ENCODE peak calls at places on chromosomes 16 and 17, in six cellular contexts. One of them, this sample, is unnamed.
A peak's percentile ranks its signal among the peaks of the same experiment; 100 is the strongest.

GRCh38 chr17:4233668-4234258 is 30.0 kb downstream of the ANKFY1 start:
- DNase-seq in EH: no peak
- DNase-seq in stomach: no peak
- DNase-seq in stimulated activated CD4-positive, alpha-beta T cell treated with anti-CD3 and anti-CD28 coated beads, TNF-alpha, amount 100 ng/mL, for 1 hour: no peak
- DNase-seq in NCI-H460: no peak
- DNase-seq in lower leg skin: no peak
- DNase-seq in this sample: no peak

GRCh38 chr17:42819939-42820535 is 4.0 kb downstream of the BECN1 start:
- DNase-seq in EH: peak; percentile 63
- DNase-seq in stomach: peak; percentile 71
- DNase-seq in stimulated activated CD4-positive, alpha-beta T cell treated with anti-CD3 and anti-CD28 coated beads, TNF-alpha, amount 100 ng/mL, for 1 hour: peak; percentile 51
- DNase-seq in NCI-H460: peak; percentile 71
- DNase-seq in lower leg skin: no peak
- DNase-seq in this sample: peak; percentile 36

GRCh38 chr17:38510424-38511125 is 82.3 kb downstream of the ARHGAP23 start:
- DNase-seq in EH: peak; percentile 54
- DNase-seq in stomach: peak; percentile 38
- DNase-seq in stimulated activated CD4-positive, alpha-beta T cell treated with anti-CD3 and anti-CD28 coated beads, TNF-alpha, amount 100 ng/mL, for 1 hour: no peak
- DNase-seq in NCI-H460: no peak
- DNase-seq in lower leg skin: no peak
- DNase-seq in this sample: no peak

GRCh38 chr16:48330847-48331204 is 54.4 kb downstream of the SIAH1 start:
- DNase-seq in EH: no peak
- DNase-seq in stomach: no peak
- DNase-seq in stimulated activated CD4-positive, alpha-beta T cell treated with anti-CD3 and anti-CD28 coated beads, TNF-alpha, amount 100 ng/mL, for 1 hour: no peak
- DNase-seq in NCI-H460: no peak
- DNase-seq in lower leg skin: no peak
- DNase-seq in this sample: no peak

GRCh38 chr17:47949197-47949759 is 7.9 kb downstream of the PNPO start:
- DNase-seq in EH: peak; percentile 83
- DNase-seq in stomach: peak; percentile 97
- DNase-seq in stimulated activated CD4-positive, alpha-beta T cell treated with anti-CD3 and anti-CD28 coated beads, TNF-alpha, amount 100 ng/mL, for 1 hour: peak; percentile 72
- DNase-seq in NCI-H460: peak; percentile 64
- DNase-seq in lower leg skin: peak; percentile 77
- DNase-seq in this sample: peak; percentile 42

GRCh38 chr16:54817940-54818574 is 112.6 kb upstream of the IRX5 start:
- DNase-seq in EH: no peak
- DNase-seq in stomach: no peak
- DNase-seq in stimulated activated CD4-positive, alpha-beta T cell treated with anti-CD3 and anti-CD28 coated beads, TNF-alpha, amount 100 ng/mL, for 1 hour: no peak
- DNase-seq in NCI-H460: no peak
- DNase-seq in lower leg skin: no peak
- DNase-seq in this sample: no peak

GRCh38 chr16:51535591-51535990 is 384.5 kb upstream of the SALL1 start:
- DNase-seq in EH: no peak
- DNase-seq in stomach: no peak
- DNase-seq in stimulated activated CD4-positive, alpha-beta T cell treated with anti-CD3 and anti-CD28 coated beads, TNF-alpha, amount 100 ng/mL, for 1 hour: no peak
- DNase-seq in NCI-H460: no peak
- DNase-seq in lower leg skin: no peak
- DNase-seq in this sample: no peak

GRCh38 chr17:63649813-63650212 is 27.6 kb downstream of the MAP3K3 start:
- DNase-seq in EH: no peak
- DNase-seq in stomach: no peak
- DNase-seq in stimulated activated CD4-positive, alpha-beta T cell treated with anti-CD3 and anti-CD28 coated beads, TNF-alpha, amount 100 ng/mL, for 1 hour: no peak
- DNase-seq in NCI-H460: no peak
- DNase-seq in lower leg skin: no peak
- DNase-seq in this sample: no peak

GRCh38 chr17:81037026-81037782 is 2.3 kb downstream of the BAIAP2 start:
- DNase-seq in EH: no peak
- DNase-seq in stomach: peak; percentile 91
- DNase-seq in stimulated activated CD4-positive, alpha-beta T cell treated with anti-CD3 and anti-CD28 coated beads, TNF-alpha, amount 100 ng/mL, for 1 hour: no peak
- DNase-seq in NCI-H460: no peak
- DNase-seq in lower leg skin: no peak
- DNase-seq in this sample: no peak

GRCh38 chr17:78340183-78340955 is 19.5 kb downstream of the SOCS3 start:
- DNase-seq in EH: no peak
- DNase-seq in stomach: no peak
- DNase-seq in stimulated activated CD4-positive, alpha-beta T cell treated with anti-CD3 and anti-CD28 coated beads, TNF-alpha, amount 100 ng/mL, for 1 hour: no peak
- DNase-seq in NCI-H460: no peak
- DNase-seq in lower leg skin: no peak
- DNase-seq in this sample: no peak

GRCh38 chr17:44628234-44629188 is 27.8 kb upstream of the MEIOC start:
- DNase-seq in EH: peak; percentile 25
- DNase-seq in stomach: no peak
- DNase-seq in stimulated activated CD4-positive, alpha-beta T cell treated with anti-CD3 and anti-CD28 coated beads, TNF-alpha, amount 100 ng/mL, for 1 hour: no peak
- DNase-seq in NCI-H460: no peak
- DNase-seq in lower leg skin: no peak
- DNase-seq in this sample: peak; percentile 53

GRCh38 chr16:21950782-21951521 is 2.2 kb upstream of the UQCRC2 start:
- DNase-seq in EH: peak; percentile 54
- DNase-seq in stomach: no peak
- DNase-seq in stimulated activated CD4-positive, alpha-beta T cell treated with anti-CD3 and anti-CD28 coated beads, TNF-alpha, amount 100 ng/mL, for 1 hour: no peak
- DNase-seq in NCI-H460: peak; percentile 40
- DNase-seq in lower leg skin: no peak
- DNase-seq in this sample: no peak

GRCh38 chr17:17109231-17109630 is 67.0 kb downstream of the MPRIP start:
- DNase-seq in EH: no peak
- DNase-seq in stomach: peak; percentile 47
- DNase-seq in stimulated activated CD4-positive, alpha-beta T cell treated with anti-CD3 and anti-CD28 coated beads, TNF-alpha, amount 100 ng/mL, for 1 hour: no peak
- DNase-seq in NCI-H460: no peak
- DNase-seq in lower leg skin: no peak
- DNase-seq in this sample: no peak

GRCh38 chr16:70685938-70686375 is at the start of gene MTSS2:
- DNase-seq in EH: peak; percentile 91
- DNase-seq in stomach: peak; percentile 83
- DNase-seq in stimulated activated CD4-positive, alpha-beta T cell treated with anti-CD3 and anti-CD28 coated beads, TNF-alpha, amount 100 ng/mL, for 1 hour: no peak
- DNase-seq in NCI-H460: peak; percentile 50
- DNase-seq in lower leg skin: no peak
- DNase-seq in this sample: no peak

GRCh38 chr17:2057714-2058520 is 3.0 kb downstream of the HIC1 start:
- DNase-seq in EH: no peak
- DNase-seq in stomach: no peak
- DNase-seq in stimulated activated CD4-positive, alpha-beta T cell treated with anti-CD3 and anti-CD28 coated beads, TNF-alpha, amount 100 ng/mL, for 1 hour: no peak
- DNase-seq in NCI-H460: no peak
- DNase-seq in lower leg skin: no peak
- DNase-seq in this sample: no peak

GRCh38 chr16:57020651-57021050 is 31.3 kb downstream of the NLRC5 start:
- DNase-seq in EH: no peak
- DNase-seq in stomach: no peak
- DNase-seq in stimulated activated CD4-positive, alpha-beta T cell treated with anti-CD3 and anti-CD28 coated beads, TNF-alpha, amount 100 ng/mL, for 1 hour: no peak
- DNase-seq in NCI-H460: no peak
- DNase-seq in lower leg skin: no peak
- DNase-seq in this sample: no peak

GRCh38 chr16:83622010-83622409 is 185.8 kb upstream of the HSBP1 start:
- DNase-seq in EH: no peak
- DNase-seq in stomach: no peak
- DNase-seq in stimulated activated CD4-positive, alpha-beta T cell treated with anti-CD3 and anti-CD28 coated beads, TNF-alpha, amount 100 ng/mL, for 1 hour: no peak
- DNase-seq in NCI-H460: no peak
- DNase-seq in lower leg skin: no peak
- DNase-seq in this sample: no peak

GRCh38 chr17:28551421-28552186 is 820 bp downstream of the UNC119 start:
- DNase-seq in EH: peak; percentile 43
- DNase-seq in stomach: no peak
- DNase-seq in stimulated activated CD4-positive, alpha-beta T cell treated with anti-CD3 and anti-CD28 coated beads, TNF-alpha, amount 100 ng/mL, for 1 hour: no peak
- DNase-seq in NCI-H460: no peak
- DNase-seq in lower leg skin: no peak
- DNase-seq in this sample: no peak

GRCh38 chr17:29149431-29150064 is 30.6 kb downstream of the MYO18A start:
- DNase-seq in EH: no peak
- DNase-seq in stomach: no peak
- DNase-seq in stimulated activated CD4-positive, alpha-beta T cell treated with anti-CD3 and anti-CD28 coated beads, TNF-alpha, amount 100 ng/mL, for 1 hour: no peak
- DNase-seq in NCI-H460: no peak
- DNase-seq in lower leg skin: no peak
- DNase-seq in this sample: no peak

GRCh38 chr16:58652741-58653140 is 23.1 kb upstream of the CNOT1 start:
- DNase-seq in EH: peak; percentile 64
- DNase-seq in stomach: no peak
- DNase-seq in stimulated activated CD4-positive, alpha-beta T cell treated with anti-CD3 and anti-CD28 coated beads, TNF-alpha, amount 100 ng/mL, for 1 hour: no peak
- DNase-seq in NCI-H460: peak; percentile 58
- DNase-seq in lower leg skin: no peak
- DNase-seq in this sample: no peak

GRCh38 chr17:68981288-68981687 is 26.1 kb upstream of the ABCA8 start:
- DNase-seq in EH: peak; percentile 4
- DNase-seq in stomach: peak; percentile 29
- DNase-seq in stimulated activated CD4-positive, alpha-beta T cell treated with anti-CD3 and anti-CD28 coated beads, TNF-alpha, amount 100 ng/mL, for 1 hour: no peak
- DNase-seq in NCI-H460: no peak
- DNase-seq in lower leg skin: peak; percentile 28
- DNase-seq in this sample: no peak

GRCh38 chr17:7080445-7081041 is 492 bp upstream of the CLEC10A start:
- DNase-seq in EH: no peak
- DNase-seq in stomach: no peak
- DNase-seq in stimulated activated CD4-positive, alpha-beta T cell treated with anti-CD3 and anti-CD28 coated beads, TNF-alpha, amount 100 ng/mL, for 1 hour: no peak
- DNase-seq in NCI-H460: no peak
- DNase-seq in lower leg skin: peak; percentile 48
- DNase-seq in this sample: no peak

GRCh38 chr16:83392743-83393142 is 415.0 kb upstream of the HSBP1 start:
- DNase-seq in EH: peak; percentile 61
- DNase-seq in stomach: no peak
- DNase-seq in stimulated activated CD4-positive, alpha-beta T cell treated with anti-CD3 and anti-CD28 coated beads, TNF-alpha, amount 100 ng/mL, for 1 hour: no peak
- DNase-seq in NCI-H460: no peak
- DNase-seq in lower leg skin: no peak
- DNase-seq in this sample: no peak

GRCh38 chr17:41689497-41690299 is 1.0 kb downstream of the EIF1 start:
- DNase-seq in EH: peak; percentile 74
- DNase-seq in stomach: no peak
- DNase-seq in stimulated activated CD4-positive, alpha-beta T cell treated with anti-CD3 and anti-CD28 coated beads, TNF-alpha, amount 100 ng/mL, for 1 hour: no peak
- DNase-seq in NCI-H460: peak; percentile 63
- DNase-seq in lower leg skin: peak; percentile 68
- DNase-seq in this sample: no peak

GRCh38 chr17:79985951-79986391 is 49.7 kb downstream of the TBC1D16 start:
- DNase-seq in EH: no peak
- DNase-seq in stomach: no peak
- DNase-seq in stimulated activated CD4-positive, alpha-beta T cell treated with anti-CD3 and anti-CD28 coated beads, TNF-alpha, amount 100 ng/mL, for 1 hour: no peak
- DNase-seq in NCI-H460: no peak
- DNase-seq in lower leg skin: no peak
- DNase-seq in this sample: no peak

GRCh38 chr17:75641343-75641742 is 8.1 kb downstream of the SMIM5 start:
- DNase-seq in EH: no peak
- DNase-seq in stomach: no peak
- DNase-seq in stimulated activated CD4-positive, alpha-beta T cell treated with anti-CD3 and anti-CD28 coated beads, TNF-alpha, amount 100 ng/mL, for 1 hour: no peak
- DNase-seq in NCI-H460: no peak
- DNase-seq in lower leg skin: no peak
- DNase-seq in this sample: no peak

GRCh38 chr17:55763856-55764255 is 13.0 kb downstream of the PCTP start:
- DNase-seq in EH: peak; percentile 57
- DNase-seq in stomach: no peak
- DNase-seq in stimulated activated CD4-positive, alpha-beta T cell treated with anti-CD3 and anti-CD28 coated beads, TNF-alpha, amount 100 ng/mL, for 1 hour: no peak
- DNase-seq in NCI-H460: no peak
- DNase-seq in lower leg skin: no peak
- DNase-seq in this sample: no peak

GRCh38 chr16:85746431-85747227 is 4.3 kb downstream of the C16orf74 start:
- DNase-seq in EH: peak; percentile 40
- DNase-seq in stomach: no peak
- DNase-seq in stimulated activated CD4-positive, alpha-beta T cell treated with anti-CD3 and anti-CD28 coated beads, TNF-alpha, amount 100 ng/mL, for 1 hour: no peak
- DNase-seq in NCI-H460: no peak
- DNase-seq in lower leg skin: peak; percentile 58
- DNase-seq in this sample: no peak